ENCODE peak calls at places on chromosomes 2 and 18, in seven cellular contexts. Q is HCT116, Y is K562, T is HepG2, B is SK-N-SH, U is H1, D is GM12878. G is an unnamed sample.
A peak's percentile ranks its signal among the peaks of the same experiment; 100 is the strongest.

GRCh38 chr2:215811409-215812355 is 201.7 kb downstream of the MREG start:
- DNase-seq in Q (no peak), Y (no peak), T (no peak), B (no peak), U (no peak), D (peak; percentile 90), G (no peak)

GRCh38 chr2:60550151-60550983 is 3.1 kb downstream of the BCL11A start:
- DNase-seq in Q (peak; percentile 50), Y (peak; percentile 30), T (peak; percentile 56), B (peak; percentile 84), U (peak; percentile 81), D (no peak), G (peak; percentile 69)

GRCh38 chr2:237227190-237227988 is 141.7 kb downstream of the COPS8 start:
- DNase-seq in Q (peak; percentile 19), Y (no peak), T (no peak), B (no peak), U (no peak), D (no peak), G (peak; percentile 2)

GRCh38 chr2:30201990-30202389 is 29.3 kb upstream of the LBH start:
- DNase-seq in Q (no peak), Y (no peak), T (no peak), B (no peak), U (no peak), D (no peak), G (no peak)

GRCh38 chr2:179302764-179303561 is 38.3 kb upstream of the SESTD1 start:
- DNase-seq in Q (no peak), Y (no peak), T (no peak), B (no peak), U (no peak), D (no peak), G (no peak)

GRCh38 chr2:6392354-6392753 is 473.4 kb downstream of the CMPK2 start:
- DNase-seq in Q (no peak), Y (no peak), T (no peak), B (no peak), U (no peak), D (no peak), G (no peak)

GRCh38 chr2:29281585-29281984 is 166.4 kb downstream of the CLIP4 start:
- DNase-seq in Q (no peak), Y (no peak), T (no peak), B (peak; percentile 82), U (no peak), D (no peak), G (no peak)

GRCh38 chr18:35609236-35609635 is 27.7 kb downstream of the GALNT1 start:
- DNase-seq in Q (no peak), Y (no peak), T (no peak), B (no peak), U (no peak), D (no peak), G (no peak)

GRCh38 chr2:216545359-216545758 is 46.7 kb downstream of the RPL37A start:
- DNase-seq in Q (no peak), Y (no peak), T (no peak), B (no peak), U (no peak), D (no peak), G (no peak)

GRCh38 chr2:195561205-195562032 is 95.6 kb upstream of the SLC39A10 start:
- DNase-seq in Q (no peak), Y (no peak), T (no peak), B (no peak), U (no peak), D (peak; percentile 82), G (no peak)

GRCh38 chr2:20150110-20150706 is 74.7 kb downstream of the SDC1 start:
- DNase-seq in Q (no peak), Y (no peak), T (no peak), B (no peak), U (no peak), D (no peak), G (no peak)

GRCh38 chr2:148173168-148173567 is 152.3 kb downstream of the MBD5 start:
- DNase-seq in Q (no peak), Y (no peak), T (no peak), B (no peak), U (no peak), D (no peak), G (no peak)

GRCh38 chr2:6394266-6394665 is 471.4 kb downstream of the CMPK2 start:
- DNase-seq in Q (no peak), Y (no peak), T (no peak), B (no peak), U (no peak), D (no peak), G (no peak)

GRCh38 chr2:55519908-55520885 is 679 bp downstream of the CFAP36 start:
- DNase-seq in Q (no peak), Y (peak; percentile 42), T (peak; percentile 25), B (peak; percentile 49), U (no peak), D (no peak), G (peak; percentile 23)

GRCh38 chr2:19804861-19805260 is 96.9 kb downstream of the TTC32 start:
- DNase-seq in Q (no peak), Y (no peak), T (no peak), B (no peak), U (no peak), D (no peak), G (no peak)

GRCh38 chr18:46555213-46555612 is 101.8 kb downstream of the LOXHD1 start:
- DNase-seq in Q (no peak), Y (no peak), T (peak; percentile 9), B (no peak), U (no peak), D (no peak), G (no peak)

GRCh38 chr2:48984922-48985321 is 169.4 kb downstream of the FSHR start:
- DNase-seq in Q (no peak), Y (no peak), T (no peak), B (no peak), U (no peak), D (no peak), G (no peak)

GRCh38 chr2:55992465-55992864 is 68.9 kb upstream of the EFEMP1 start:
- DNase-seq in Q (no peak), Y (no peak), T (peak; percentile 35), B (no peak), U (no peak), D (no peak), G (peak; percentile 2)

GRCh38 chr2:238912228-238912915 is 64.5 kb downstream of the TWIST2 start:
- DNase-seq in Q (no peak), Y (no peak), T (no peak), B (no peak), U (no peak), D (no peak), G (no peak)

GRCh38 chr2:105301646-105302045 is 27.9 kb downstream of the TGFBRAP1 start:
- DNase-seq in Q (no peak), Y (no peak), T (no peak), B (no peak), U (no peak), D (no peak), G (no peak)

GRCh38 chr2:18949871-18950597 is 360.7 kb upstream of the NT5C1B start:
- DNase-seq in Q (no peak), Y (no peak), T (no peak), B (peak; percentile 15), U (no peak), D (no peak), G (no peak)

GRCh38 chr2:113272463-113272862 is 6.3 kb downstream of the PAX8 start:
- DNase-seq in Q (no peak), Y (no peak), T (no peak), B (no peak), U (no peak), D (no peak), G (no peak)

GRCh38 chr2:113275556-113276215 is 3.0 kb downstream of the PAX8 start:
- DNase-seq in Q (no peak), Y (no peak), T (no peak), B (peak; percentile 25), U (peak; percentile 53), D (no peak), G (no peak)

GRCh38 chr2:113276216-113276905 is 2.4 kb downstream of the PAX8 start:
- DNase-seq in Q (no peak), Y (no peak), T (no peak), B (no peak), U (no peak), D (no peak), G (no peak)

GRCh38 chr2:113274427-113274826 is 4.3 kb downstream of the PAX8 start:
- DNase-seq in Q (no peak), Y (no peak), T (no peak), B (no peak), U (no peak), D (no peak), G (no peak)

DNA sequence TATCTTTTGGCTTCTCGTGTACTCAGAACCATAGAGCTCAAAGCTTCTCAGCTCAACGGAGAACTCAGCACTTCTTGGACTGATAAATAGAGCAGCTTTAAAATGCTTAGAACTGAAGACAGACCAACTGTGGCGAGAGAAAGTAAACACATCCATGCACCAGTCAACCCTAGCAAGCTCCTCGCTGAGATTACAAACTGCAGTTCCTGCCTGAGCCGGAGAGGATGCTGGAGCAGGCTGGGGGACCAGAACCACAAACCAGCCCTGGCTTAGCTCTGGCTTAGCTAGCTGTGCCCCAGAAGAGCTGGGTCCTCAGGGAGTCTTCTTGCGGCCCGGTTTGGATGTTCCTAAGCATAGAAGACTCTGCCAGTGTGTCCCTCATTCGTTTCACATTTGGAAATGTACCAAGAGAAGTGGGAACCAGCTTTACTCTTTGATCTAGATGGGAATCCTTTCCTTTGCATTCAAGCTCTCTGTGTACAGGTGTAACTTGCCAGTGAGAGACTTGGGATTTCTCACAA is 5.6 kb downstream of the PAX8 start:
- DNase-seq in Q (no peak), Y (no peak), T (peak; percentile 28), B (peak; percentile 38), U (peak; percentile 59), D (no peak), G (peak; percentile 33)
- TF ChIP-seq JUND in Q (no peak), Y (no peak), T (no peak), B (no peak), U (no peak), D (no peak), G (no peak)

GRCh38 chr2:118865106-118865505 is 17.7 kb upstream of the EN1 start:
- DNase-seq in Q (peak; percentile 45), Y (peak; percentile 54), T (peak; percentile 56), B (peak; percentile 70), U (peak; percentile 67), D (peak; percentile 19), G (no peak)
- TF ChIP-seq JUND in Q (no peak), Y (no peak), T (no peak), B (no peak), U (no peak), D (no peak), G (no peak)

GRCh38 chr2:124683536-124684407 is 658.7 kb downstream of the CNTNAP5 start:
- DNase-seq in Q (no peak), Y (no peak), T (no peak), B (no peak), U (no peak), D (no peak), G (no peak)
- TF ChIP-seq JUND in Q (no peak), Y (no peak), T (no peak), B (no peak), U (no peak), D (no peak), G (no peak)

DNA sequence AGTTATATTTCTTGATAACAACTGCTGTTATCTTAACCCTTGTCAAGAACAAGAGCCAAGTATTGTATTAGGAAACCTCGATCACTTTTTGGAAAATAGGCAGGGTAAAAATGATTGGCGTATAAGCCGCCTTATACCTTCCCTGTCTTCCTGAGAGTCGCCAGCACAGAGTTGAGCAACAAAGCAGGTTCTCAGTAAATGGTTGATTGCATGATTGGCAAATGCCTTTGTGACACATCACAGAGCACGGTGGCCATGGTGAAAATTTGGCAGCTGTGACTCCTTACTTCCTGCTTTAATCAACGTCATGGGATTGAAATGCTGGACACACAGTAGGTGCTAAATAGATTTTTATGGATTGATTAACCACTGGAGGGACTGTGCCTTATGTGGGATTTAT is 3.9 kb upstream of the KLHL29 start:
- DNase-seq in Q (peak; percentile 89), Y (no peak), T (peak; percentile 18), B (no peak), U (no peak), D (peak; percentile 44), G (peak; percentile 73)
- TF ChIP-seq JUND in Q (no peak), Y (no peak), T (no peak), B (no peak), U (no peak), D (no peak), G (no peak)

G was measured in T47D.